ENCODE peak calls at places on chromosomes 6 and 20, in four cellular contexts. One of them, this sample, is unnamed.

GRCh38 chr6:42450314-42451145 is 1.2 kb downstream of the TRERF1 start:
- DNase-seq in adipocyte: peak
- DNase-seq in hepatocyte: peak
- DNase-seq in heart left ventricle: no peak
- DNase-seq in this sample: peak

GRCh38 chr6:107917468-107918375 is 40.3 kb downstream of the SEC63 start:
- DNase-seq in adipocyte: no peak
- DNase-seq in hepatocyte: no peak
- DNase-seq in heart left ventricle: no peak
- DNase-seq in this sample: no peak

GRCh38 chr20:64193058-64193457 is 28.8 kb downstream of the MYT1 start:
- DNase-seq in adipocyte: no peak
- DNase-seq in hepatocyte: no peak
- DNase-seq in heart left ventricle: no peak
- DNase-seq in this sample: no peak

GRCh38 chr6:93293399-93294271 is 125.7 kb downstream of the EPHA7 start:
- DNase-seq in adipocyte: no peak
- DNase-seq in hepatocyte: no peak
- DNase-seq in heart left ventricle: no peak
- DNase-seq in this sample: no peak

GRCh38 chr6:11341867-11342266 is 109.4 kb upstream of the NEDD9 start:
- DNase-seq in adipocyte: peak
- DNase-seq in hepatocyte: no peak
- DNase-seq in heart left ventricle: no peak
- DNase-seq in this sample: no peak

GRCh38 chr6:106820412-106820852 is 154.1 kb downstream of the CD24 start:
- DNase-seq in adipocyte: peak
- DNase-seq in hepatocyte: no peak
- DNase-seq in heart left ventricle: no peak
- DNase-seq in this sample: no peak

GRCh38 chr6:47034919-47035318 is 7.2 kb downstream of the ADGRF1 start:
- DNase-seq in adipocyte: peak
- DNase-seq in hepatocyte: peak
- DNase-seq in heart left ventricle: peak
- DNase-seq in this sample: peak

GRCh38 chr6:16684195-16684689 is 77.0 kb downstream of the ATXN1 start:
- DNase-seq in adipocyte: peak
- DNase-seq in hepatocyte: no peak
- DNase-seq in heart left ventricle: no peak
- DNase-seq in this sample: no peak

GRCh38 chr6:69848552-69848951 is 17.8 kb upstream of the COL19A1 start:
- DNase-seq in adipocyte: no peak
- DNase-seq in hepatocyte: no peak
- DNase-seq in heart left ventricle: no peak
- DNase-seq in this sample: no peak

GRCh38 chr6:135426833-135427232 is 70.7 kb downstream of the AHI1 start:
- DNase-seq in adipocyte: no peak
- DNase-seq in hepatocyte: no peak
- DNase-seq in heart left ventricle: no peak
- DNase-seq in this sample: no peak

GRCh38 chr6:33978593-33979150 is 167.2 kb downstream of the GRM4 start:
- DNase-seq in adipocyte: no peak
- DNase-seq in hepatocyte: no peak
- DNase-seq in heart left ventricle: no peak
- DNase-seq in this sample: no peak